ENCODE peak calls at places on chromosomes 16 and 17, in four cellular contexts. A, G, N and R are unnamed samples.

GRCh38 chr17:57541472-57542394 is 203.4 kb downstream of the CCDC182 start:
- DNase-seq in A (peak; percentile 78), G (peak; percentile 97), N (no peak), R (peak; percentile 50)

GRCh38 chr17:28317965-28318758 is 838 bp upstream of the TMEM97 start:
- DNase-seq in A (peak; percentile 61), G (no peak), N (no peak), R (no peak)

GRCh38 chr16:397135-397661 is at the start of gene NME4:
- DNase-seq in A (peak; percentile 75), G (no peak), N (no peak), R (no peak)

GRCh38 chr16:82772215-82772614 is 145.4 kb downstream of the CDH13 start:
- DNase-seq in A (no peak), G (no peak), N (no peak), R (no peak)

GRCh38 chr17:32497431-32498205 is 10.8 kb downstream of the CDK5R1 start:
- DNase-seq in A (no peak), G (no peak), N (no peak), R (no peak)

GRCh38 chr17:30472238-30472890 is 4.8 kb upstream of the GOSR1 start:
- DNase-seq in A (no peak), G (no peak), N (no peak), R (no peak)

GRCh38 chr17:81097134-81097942 is 62.4 kb downstream of the BAIAP2 start:
- DNase-seq in A (peak; percentile 93), G (peak; percentile 84), N (no peak), R (peak; percentile 84)

GRCh38 chr17:3808701-3809100 is 7.7 kb upstream of the ITGAE start:
- DNase-seq in A (no peak), G (no peak), N (no peak), R (no peak)

GRCh38 chr16:79051313-79051712 is 549.2 kb downstream of the MAF start:
- DNase-seq in A (no peak), G (no peak), N (no peak), R (no peak)

GRCh38 chr17:9240659-9241370 is 219.5 kb downstream of the NTN1 start:
- DNase-seq in A (peak; percentile 32), G (no peak), N (no peak), R (peak; percentile 54)

GRCh38 chr17:74211929-74212261 is 1.5 kb upstream of the TTYH2 start:
- DNase-seq in A (peak; percentile 33), G (no peak), N (no peak), R (no peak)

GRCh38 chr17:82450357-82451106 is at the start of gene CYBC1:
- DNase-seq in A (peak; percentile 95), G (peak; percentile 84), N (peak; percentile 63), R (peak; percentile 89)

GRCh38 chr17:39125143-39125875 is 26.1 kb downstream of the PLXDC1 start:
- DNase-seq in A (no peak), G (no peak), N (no peak), R (no peak)

GRCh38 chr17:74639704-74640142 is 16.2 kb upstream of the CD300E start:
- DNase-seq in A (no peak), G (no peak), N (peak; percentile 42), R (no peak)

GRCh38 chr16:88983157-88983556 is 6.2 kb upstream of the CBFA2T3 start:
- DNase-seq in A (no peak), G (no peak), N (no peak), R (no peak)

GRCh38 chr16:69618307-69618706 is 52.5 kb downstream of the NFAT5 start:
- DNase-seq in A (no peak), G (no peak), N (no peak), R (no peak)

GRCh38 chr16:55401036-55401435 is 77.0 kb downstream of the IRX6 start:
- DNase-seq in A (no peak), G (no peak), N (no peak), R (no peak)

GRCh38 chr17:27550291-27550930 is 80.6 kb upstream of the LGALS9 start:
- DNase-seq in A (no peak), G (no peak), N (no peak), R (no peak)

GRCh38 chr17:76384222-76384986 is at the start of gene SPHK1:
- DNase-seq in A (peak; percentile 91), G (peak; percentile 90), N (no peak), R (peak; percentile 81)

GRCh38 chr17:61400058-61400785 is 579 bp downstream of the TBX2 start:
- DNase-seq in A (no peak), G (peak; percentile 74), N (no peak), R (peak; percentile 40)

GRCh38 chr16:59410451-59410850 is 676.3 kb upstream of the GOT2 start:
- DNase-seq in A (no peak), G (no peak), N (no peak), R (no peak)

GRCh38 chr16:80063028-80063767 is 462.7 kb upstream of the MAF start:
- DNase-seq in A (no peak), G (no peak), N (no peak), R (no peak)

GRCh38 chr16:66459878-66460277 is 32.8 kb downstream of the BEAN1 start:
- DNase-seq in A (no peak), G (no peak), N (no peak), R (no peak)

GRCh38 chr17:80992077-80992947 is 671 bp downstream of the CHMP6 start:
- DNase-seq in A (no peak), G (no peak), N (no peak), R (no peak)

GRCh38 chr17:75755205-75755901 is 9.6 kb downstream of the GALK1 start:
- DNase-seq in A (no peak), G (no peak), N (no peak), R (no peak)

GRCh38 chr17:83179378-83179777 is 100.0 kb downstream of the METRNL start:
- DNase-seq in A (no peak), G (no peak), N (no peak), R (no peak)

GRCh38 chr16:75648265-75649076 is 898 bp downstream of the TERF2IP start:
- DNase-seq in A (peak; percentile 87), G (peak; percentile 72), N (no peak), R (peak; percentile 65)

GRCh38 chr16:75486014-75486404 is 9.2 kb downstream of the CHST6 start:
- DNase-seq in A (no peak), G (no peak), N (no peak), R (no peak)

GRCh38 chr16:11949527-11949926 is 7.7 kb upstream of the NPIPB2 start:
- DNase-seq in A (peak; percentile 74), G (peak; percentile 55), N (no peak), R (peak; percentile 47)

GRCh38 chr17:50039058-50039457 is 16.9 kb upstream of the ITGA3 start:
- DNase-seq in A (no peak), G (no peak), N (no peak), R (no peak)
- TF ChIP-seq BHLHE40 in A (no peak), G (no peak), N (no peak), R (no peak)

GRCh38 chr17:35986643-35987042 is at the start of gene CCL14:
- DNase-seq in A (no peak), G (no peak), N (no peak), R (no peak)

GRCh38 chr17:35988164-35988563 is 1.6 kb upstream of the CCL14 start:
- DNase-seq in A (no peak), G (no peak), N (no peak), R (no peak)

GRCh38 chr17:35991075-35991474 is 4.5 kb upstream of the CCL14 start:
- DNase-seq in A (no peak), G (no peak), N (no peak), R (no peak)
- TF ChIP-seq ELK1 in A (no peak), G (no peak), N (no peak), R (no peak)

GRCh38 chr16:86245351-86245750 is 265.0 kb upstream of the FOXF1 start:
- DNase-seq in A (no peak), G (no peak), N (no peak), R (no peak)
- TF ChIP-seq BHLHE40 in A (no peak), G (no peak), N (no peak), R (no peak)

GRCh38 chr16:10935491-10935890 is 6.8 kb downstream of the DEXI start:
- DNase-seq in A (no peak), G (no peak), N (no peak), R (no peak)

GRCh38 chr16:10931977-10932632 is 10.2 kb downstream of the DEXI start:
- DNase-seq in A (no peak), G (no peak), N (no peak), R (no peak)

GRCh38 chr16:10934325-10935107 is 7.8 kb downstream of the DEXI start:
- DNase-seq in A (no peak), G (no peak), N (no peak), R (no peak)

GRCh38 chr16:10932959-10933710 is 9.1 kb downstream of the DEXI start:
- DNase-seq in A (no peak), G (no peak), N (no peak), R (no peak)

DNA sequence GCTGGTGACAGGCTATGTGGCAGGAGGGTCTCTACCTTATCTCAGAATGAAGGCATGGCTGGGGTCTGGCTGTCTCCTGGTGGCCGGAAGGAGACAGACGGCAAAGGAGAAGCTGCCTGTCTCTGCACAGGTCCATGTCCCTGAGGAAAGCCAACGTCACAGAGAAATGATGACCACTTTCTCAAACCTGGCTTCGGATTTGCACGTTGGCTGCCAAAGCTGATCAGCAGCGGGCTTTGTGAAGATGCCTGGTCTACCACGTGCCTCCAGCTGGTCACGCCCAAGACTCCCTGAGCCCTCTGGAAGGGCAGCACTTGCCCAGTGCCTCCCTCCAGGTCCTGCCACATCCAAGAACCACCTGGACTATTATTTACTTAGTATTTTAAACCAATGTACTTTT is 8.4 kb downstream of the DEXI start:
- DNase-seq in A (no peak), G (no peak), N (no peak), R (no peak)
- TF ChIP-seq ELK1 in A (no peak), G (no peak), N (no peak), R (no peak)

GRCh38 chr17:78668847-78669246 is 91.7 kb upstream of the DNAH17 start:
- DNase-seq in A (no peak), G (no peak), N (no peak), R (no peak)

GRCh38 chr17:78671607-78672404 is 94.6 kb upstream of the DNAH17 start:
- DNase-seq in A (no peak), G (no peak), N (no peak), R (peak; percentile 78)

GRCh38 chr17:78669256-78669974 is 92.2 kb upstream of the DNAH17 start:
- DNase-seq in A (no peak), G (no peak), N (no peak), R (no peak)

GRCh38 chr17:78670850-78671291 is 93.7 kb upstream of the DNAH17 start:
- DNase-seq in A (no peak), G (no peak), N (no peak), R (no peak)

DNA sequence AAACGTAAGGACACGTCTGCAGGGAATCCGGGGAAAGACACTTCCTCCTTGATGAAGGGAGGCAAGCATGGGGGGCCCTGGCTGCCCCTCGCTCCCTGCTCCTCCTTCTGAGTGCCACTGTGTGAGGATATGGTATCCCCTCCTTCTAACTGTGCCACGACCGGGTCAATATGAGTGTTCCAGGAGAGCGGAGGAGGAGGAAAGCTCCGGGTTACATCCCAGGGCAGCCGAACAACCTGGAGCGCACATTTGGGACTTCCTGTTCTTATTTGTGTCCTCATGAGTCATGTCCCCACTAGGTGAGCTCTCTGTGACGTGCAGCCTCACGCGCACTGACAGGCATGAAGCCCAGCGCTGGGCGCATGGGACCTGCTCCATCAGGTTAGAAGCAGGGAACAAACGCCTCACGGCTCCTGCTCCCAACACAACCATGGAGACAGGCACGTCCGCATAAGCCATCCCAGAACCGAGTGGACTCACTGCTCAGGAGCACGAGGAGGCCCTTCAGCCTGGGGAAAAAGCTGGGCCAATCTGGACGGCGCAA is 92.9 kb upstream of the DNAH17 start:
- DNase-seq in A (no peak), G (no peak), N (no peak), R (no peak)
- TF ChIP-seq BHLHE40 in A (no peak), G (no peak), N (no peak), R (no peak)

GRCh38 chr17:17313350-17313991 is 10.3 kb downstream of the NT5M start:
- DNase-seq in A (peak; percentile 65), G (peak; percentile 85), N (no peak), R (no peak)
- TF ChIP-seq ELK1 in A (no peak), G (no peak), N (no peak), R (no peak)